ENCODE peak calls at places on chromosomes 4 and X, in four cellular contexts. One of them, this sample, is unnamed.

GRCh38 chr4:91222019-91222418 is 1081.7 kb upstream of the GRID2 start:
- DNase-seq in H1: no peak
- DNase-seq in WTC11: no peak
- DNase-seq in GM12878: no peak
- DNase-seq in this sample: no peak

GRCh38 chrX:53421772-53422090 is 723 bp downstream of the SMC1A start:
- DNase-seq in H1: no peak
- DNase-seq in WTC11: no peak
- DNase-seq in GM12878: no peak
- DNase-seq in this sample: peak; percentile 19

GRCh38 chr4:85798011-85798770 is 323.2 kb downstream of the ARHGAP24 start:
- DNase-seq in H1: no peak
- DNase-seq in WTC11: no peak
- DNase-seq in GM12878: no peak
- DNase-seq in this sample: no peak

GRCh38 chrX:49627030-49627777 is 28.4 kb downstream of the GAGE1 start:
- DNase-seq in H1: peak; percentile 47
- DNase-seq in WTC11: peak; percentile 56
- DNase-seq in GM12878: no peak
- DNase-seq in this sample: peak; percentile 6

GRCh38 chrX:36908801-36909403 is 99.3 kb upstream of the FAM47C start:
- DNase-seq in H1: no peak
- DNase-seq in WTC11: no peak
- DNase-seq in GM12878: peak; percentile 1
- DNase-seq in this sample: peak; percentile 12

GRCh38 chr4:38151870-38152269 is 191.7 kb downstream of the PTTG2 start:
- DNase-seq in H1: no peak
- DNase-seq in WTC11: no peak
- DNase-seq in GM12878: no peak
- DNase-seq in this sample: no peak

GRCh38 chrX:71532078-71532752 is 689 bp upstream of the OGT start:
- DNase-seq in H1: no peak
- DNase-seq in WTC11: no peak
- DNase-seq in GM12878: no peak
- DNase-seq in this sample: no peak

GRCh38 chr4:2948895-2949781 is 14.1 kb downstream of the NOP14 start:
- DNase-seq in H1: no peak
- DNase-seq in WTC11: no peak
- DNase-seq in GM12878: no peak
- DNase-seq in this sample: no peak

GRCh38 chr4:142976482-142976881 is 130.4 kb upstream of the INPP4B start:
- DNase-seq in H1: no peak
- DNase-seq in WTC11: no peak
- DNase-seq in GM12878: no peak
- DNase-seq in this sample: no peak

GRCh38 chr4:52507774-52508173 is 151.3 kb downstream of the USP46 start:
- DNase-seq in H1: no peak
- DNase-seq in WTC11: no peak
- DNase-seq in GM12878: no peak
- DNase-seq in this sample: no peak

GRCh38 chrX:68307767-68308166 is 125.5 kb downstream of the OPHN1 start:
- DNase-seq in H1: no peak
- DNase-seq in WTC11: no peak
- DNase-seq in GM12878: no peak
- DNase-seq in this sample: no peak

GRCh38 chr4:26985836-26986235 is 125.2 kb downstream of the STIM2 start:
- DNase-seq in H1: no peak
- DNase-seq in WTC11: no peak
- DNase-seq in GM12878: peak; percentile 44
- DNase-seq in this sample: no peak

GRCh38 chr4:41477200-41477910 is 60.6 kb upstream of the LIMCH1 start:
- DNase-seq in H1: no peak
- DNase-seq in WTC11: no peak
- DNase-seq in GM12878: no peak
- DNase-seq in this sample: no peak

GRCh38 chr4:189081831-189082230 is 858.8 kb upstream of the FRG1 start:
- DNase-seq in H1: no peak
- DNase-seq in WTC11: no peak
- DNase-seq in GM12878: no peak
- DNase-seq in this sample: no peak

GRCh38 chr4:123836919-123837605 is 440.5 kb downstream of the SPRY1 start:
- DNase-seq in H1: no peak
- DNase-seq in WTC11: no peak
- DNase-seq in GM12878: no peak
- DNase-seq in this sample: no peak

GRCh38 chr4:6633091-6633906 is 7.2 kb upstream of the MRFAP1 start:
- DNase-seq in H1: no peak
- DNase-seq in WTC11: no peak
- DNase-seq in GM12878: no peak
- DNase-seq in this sample: peak; percentile 82

GRCh38 chr4:183831689-183832088 is 73.4 kb upstream of the STOX2 start:
- DNase-seq in H1: no peak
- DNase-seq in WTC11: no peak
- DNase-seq in GM12878: no peak
- DNase-seq in this sample: no peak

GRCh38 chr4:182881928-182882327 is 35.3 kb downstream of the DCTD start:
- DNase-seq in H1: no peak
- DNase-seq in WTC11: no peak
- DNase-seq in GM12878: no peak
- DNase-seq in this sample: no peak

GRCh38 chr4:158164849-158165248 is 8.0 kb downstream of the GASK1B start:
- DNase-seq in H1: no peak
- DNase-seq in WTC11: no peak
- DNase-seq in GM12878: no peak
- DNase-seq in this sample: no peak

GRCh38 chr4:158159718-158160094 is 13.1 kb downstream of the GASK1B start:
- DNase-seq in H1: no peak
- DNase-seq in WTC11: no peak
- DNase-seq in GM12878: no peak
- DNase-seq in this sample: no peak

GRCh38 chr4:158161561-158162354 is 11.1 kb downstream of the GASK1B start:
- DNase-seq in H1: no peak
- DNase-seq in WTC11: no peak
- DNase-seq in GM12878: no peak
- DNase-seq in this sample: no peak

GRCh38 chr4:158163941-158164665 is 8.7 kb downstream of the GASK1B start:
- DNase-seq in H1: no peak
- DNase-seq in WTC11: no peak
- DNase-seq in GM12878: no peak
- DNase-seq in this sample: peak; percentile 24

DNA sequence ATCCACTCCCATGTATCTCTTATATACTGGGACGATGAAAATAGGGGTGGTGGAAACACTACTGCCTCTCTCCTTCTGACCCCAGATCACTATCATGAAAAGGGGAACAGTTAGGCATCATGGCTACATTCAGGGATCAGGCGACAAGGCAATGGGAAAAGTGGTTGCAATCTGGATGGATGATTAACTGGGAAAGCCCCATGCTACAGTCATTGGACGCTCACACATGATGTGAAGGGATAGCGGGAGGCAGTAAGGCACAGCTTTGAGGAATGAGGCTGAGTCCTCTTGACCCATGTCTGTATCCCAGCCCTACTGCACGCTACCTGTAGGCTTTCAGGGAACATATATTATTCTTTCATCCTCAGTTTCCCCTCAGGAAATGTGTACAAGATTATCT is 10.2 kb downstream of the GASK1B start:
- DNase-seq in H1: no peak
- DNase-seq in WTC11: no peak
- DNase-seq in GM12878: no peak
- DNase-seq in this sample: no peak
- TF ChIP-seq ATF3 in H1: no peak
- TF ChIP-seq ATF3 in WTC11: no peak
- TF ChIP-seq ATF3 in GM12878: no peak
- TF ChIP-seq ATF3 in this sample: no peak

GRCh38 chrX:13103111-13103913 is 58.9 kb upstream of the FAM9C start:
- DNase-seq in H1: no peak
- DNase-seq in WTC11: no peak
- DNase-seq in GM12878: no peak
- DNase-seq in this sample: no peak

GRCh38 chrX:13103914-13104274 is 59.5 kb upstream of the FAM9C start:
- DNase-seq in H1: no peak
- DNase-seq in WTC11: no peak
- DNase-seq in GM12878: no peak
- DNase-seq in this sample: no peak

GRCh38 chrX:13101439-13102139 is 57.2 kb upstream of the FAM9C start:
- DNase-seq in H1: no peak
- DNase-seq in WTC11: no peak
- DNase-seq in GM12878: no peak
- DNase-seq in this sample: no peak

GRCh38 chrX:13099121-13099520 is 54.7 kb upstream of the FAM9C start:
- DNase-seq in H1: no peak
- DNase-seq in WTC11: no peak
- DNase-seq in GM12878: no peak
- DNase-seq in this sample: no peak

GRCh38 chrX:13102636-13103035 is 58.2 kb upstream of the FAM9C start:
- DNase-seq in H1: no peak
- DNase-seq in WTC11: no peak
- DNase-seq in GM12878: no peak
- DNase-seq in this sample: no peak
- TF ChIP-seq ATF3 in H1: no peak
- TF ChIP-seq ATF3 in WTC11: no peak
- TF ChIP-seq ATF3 in GM12878: no peak
- TF ChIP-seq ATF3 in this sample: no peak

GRCh38 chrX:10636851-10637250 is 16.5 kb upstream of the MID1 start:
- DNase-seq in H1: no peak
- DNase-seq in WTC11: no peak
- DNase-seq in GM12878: no peak
- DNase-seq in this sample: no peak

GRCh38 chrX:10634681-10635161 is 14.3 kb upstream of the MID1 start:
- DNase-seq in H1: no peak
- DNase-seq in WTC11: no peak
- DNase-seq in GM12878: no peak
- DNase-seq in this sample: no peak

GRCh38 chrX:10631416-10632145 is 11.2 kb upstream of the MID1 start:
- DNase-seq in H1: no peak
- DNase-seq in WTC11: no peak
- DNase-seq in GM12878: no peak
- DNase-seq in this sample: no peak

GRCh38 chrX:10636337-10636736 is 16.0 kb upstream of the MID1 start:
- DNase-seq in H1: no peak
- DNase-seq in WTC11: peak; percentile 18
- DNase-seq in GM12878: no peak
- DNase-seq in this sample: no peak

GRCh38 chrX:10633722-10634121 is 13.3 kb upstream of the MID1 start:
- DNase-seq in H1: no peak
- DNase-seq in WTC11: no peak
- DNase-seq in GM12878: no peak
- DNase-seq in this sample: no peak
- TF ChIP-seq ATF3 in H1: no peak
- TF ChIP-seq ATF3 in WTC11: no peak
- TF ChIP-seq ATF3 in GM12878: no peak
- TF ChIP-seq ATF3 in this sample: no peak

DNA sequence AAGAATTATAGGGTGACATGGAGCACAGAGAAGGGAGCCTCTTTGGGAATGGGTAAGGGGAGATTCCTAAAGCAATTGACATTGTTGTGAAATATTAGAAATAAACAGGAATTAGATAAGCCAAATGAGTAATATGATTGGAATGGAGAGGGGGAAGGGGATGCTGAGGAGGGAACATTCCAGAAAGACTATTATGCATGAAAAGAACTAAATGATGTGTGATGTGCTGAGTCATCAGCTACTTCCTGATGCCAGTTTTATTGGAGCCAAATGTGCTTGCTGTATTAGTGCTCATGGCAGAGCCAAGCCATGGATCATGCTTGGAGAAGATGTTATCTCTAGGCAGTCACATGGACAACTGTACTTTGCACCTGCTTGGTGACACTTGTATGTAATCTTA is 189.0 kb upstream of the HCCS start:
- DNase-seq in H1: no peak
- DNase-seq in WTC11: no peak
- DNase-seq in GM12878: no peak
- DNase-seq in this sample: peak; percentile 1
- TF ChIP-seq ATF3 in H1: no peak
- TF ChIP-seq ATF3 in WTC11: no peak
- TF ChIP-seq ATF3 in GM12878: no peak
- TF ChIP-seq ATF3 in this sample: no peak